ENCODE peak calls at places on chromosomes 13 and 19, in five cellular contexts. N is right lobe of liver, O is body of pancreas, L is Peyer's patch, J is heart left ventricle. P is an unnamed sample.

GRCh38 chr13:98839826-98840769 is 87.6 kb upstream of the SLC15A1 start:
- DNase-seq in O (peak; percentile 60), N (peak; percentile 71), J (peak; percentile 80), L (no peak), P (peak; percentile 76)

GRCh38 chr19:36182612-36183454 is 30.6 kb upstream of the COX7A1 start:
- DNase-seq in L (no peak), J (no peak), N (no peak), O (no peak), P (no peak)

GRCh38 chr13:45122941-45123340 is 2.6 kb downstream of the GTF2F2 start:
- DNase-seq in N (no peak), O (no peak), J (no peak), L (no peak), P (no peak)

GRCh38 chr19:16417660-16418596 is 53.8 kb downstream of the EPS15L1 start:
- DNase-seq in L (peak; percentile 83), O (peak; percentile 50), J (peak; percentile 85), N (peak; percentile 47), P (peak; percentile 70)

GRCh38 chr13:67763984-67764383 is 533.8 kb upstream of the PCDH9 start:
- DNase-seq in J (no peak), L (no peak), O (no peak), N (no peak), P (no peak)

GRCh38 chr13:107348471-107348870 is 780.5 kb upstream of the ARGLU1 start:
- DNase-seq in J (no peak), O (no peak), N (no peak), L (no peak), P (no peak)

GRCh38 chr19:460877-461609 is at the start of gene SHC2:
- DNase-seq in L (no peak), J (peak; percentile 67), O (peak; percentile 62), N (peak; percentile 72), P (no peak)

GRCh38 chr19:723714-724113 is 15.0 kb downstream of the PALM start:
- DNase-seq in J (no peak), O (no peak), N (no peak), L (no peak), P (no peak)

GRCh38 chr13:27917121-27917947 is 2.5 kb upstream of the PDX1 start:
- DNase-seq in L (no peak), O (no peak), N (no peak), J (no peak), P (no peak)

DNA sequence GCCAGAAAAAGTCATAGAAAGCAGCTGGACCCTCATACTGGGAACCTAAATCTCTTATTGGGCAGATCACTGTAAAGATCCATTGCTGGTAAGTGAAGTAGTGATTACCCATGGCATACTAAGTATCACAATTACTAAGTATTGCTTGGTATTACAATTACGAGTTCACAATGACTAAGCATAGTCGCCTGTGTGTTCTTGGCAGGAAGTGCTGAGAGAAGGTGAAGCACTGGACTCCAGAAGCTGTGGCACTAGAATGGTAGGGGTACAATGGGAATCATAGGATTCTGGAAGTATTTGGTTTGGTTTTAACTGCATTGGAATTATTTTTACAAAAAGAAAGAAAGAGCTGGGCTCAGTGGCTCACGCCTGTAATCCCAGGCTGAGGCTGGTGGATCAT is 20.3 kb downstream of the LGALS16 start:
- DNase-seq in N (no peak), J (no peak), L (no peak), O (no peak), P (no peak)
- H3K4me1 ChIP-seq in N (no peaks in the 10 kb centered on the region), J (peaks cover 30% of the 10 kb centered on the region), L (no peaks in the 10 kb centered on the region), O (peaks cover 13% of the 10 kb centered on the region), P (peaks cover 3% of the 10 kb centered on the region)

GRCh38 chr13:90721937-90722336 is 625.5 kb upstream of the MIR17HG start:
- DNase-seq in L (no peak), J (no peak), O (no peak), N (no peak), P (no peak)
- TF ChIP-seq POLR2A in L (no peak), J (no peak), O (no peak), N (no peak), P (no peak)

GRCh38 chr13:24925318-24926231 is 161.6 kb downstream of the RNF17 start:
- DNase-seq in N (peak; percentile 31), O (no peak), L (no peak), J (no peak), P (no peak)
- H3K4me3 ChIP-seq in N (no peak overlapping the region), O (no peak overlapping the region), L (no peak overlapping the region), J (no peak overlapping the region), P (no peak overlapping the region)

DNA sequence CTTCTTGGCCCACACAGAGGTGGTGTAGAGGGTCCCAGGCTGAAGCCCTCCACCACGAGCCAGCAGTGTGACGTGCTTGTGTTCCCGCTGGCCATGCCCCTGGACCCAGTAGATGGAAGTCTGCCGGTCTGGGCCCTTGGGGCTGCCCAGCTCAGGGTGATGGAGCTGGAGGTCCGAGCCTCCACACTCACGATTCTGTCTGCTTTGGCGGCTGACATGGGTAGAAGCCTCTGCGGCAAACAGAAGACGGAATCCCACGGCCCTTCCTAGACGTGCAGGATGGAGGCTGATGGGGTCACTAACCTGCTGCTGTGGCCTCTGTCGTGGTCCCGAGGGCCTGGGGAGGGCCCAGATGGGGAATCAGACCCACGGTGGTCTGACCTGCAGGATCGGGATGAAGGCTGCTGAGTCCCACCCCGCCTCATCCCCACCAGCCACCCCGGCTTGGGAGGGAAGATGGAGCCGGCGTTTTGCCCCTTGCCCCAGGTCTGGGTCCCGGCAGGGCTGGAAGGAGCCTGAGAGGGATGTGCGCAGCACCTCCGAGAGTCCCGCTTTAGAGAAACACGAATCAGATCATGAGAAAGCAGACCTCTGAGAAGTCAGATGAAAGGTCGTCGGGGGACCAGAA is 4.4 kb downstream of the TMEM86B start:
- DNase-seq in J (no peak), L (no peak), N (no peak), O (no peak), P (no peak)
- H3K4me1 ChIP-seq in J (no peaks in the 10 kb centered on the region), L (no peaks in the 10 kb centered on the region), N (no peaks in the 10 kb centered on the region), O (no peaks in the 10 kb centered on the region), P (no peaks in the 10 kb centered on the region)

GRCh38 chr19:45595814-45596213 is 6.2 kb downstream of the GPR4 start:
- DNase-seq in J (no peak), N (no peak), O (no peak), L (no peak), P (no peak)

GRCh38 chr19:45597425-45598111 is 4.4 kb downstream of the GPR4 start:
- DNase-seq in L (no peak), O (no peak), N (no peak), J (no peak), P (no peak)

GRCh38 chr19:45599286-45599685 is 2.7 kb downstream of the GPR4 start:
- DNase-seq in O (no peak), N (no peak), J (no peak), L (no peak), P (no peak)

GRCh38 chr19:45600340-45600885 is 1.6 kb downstream of the GPR4 start:
- DNase-seq in L (no peak), J (no peak), N (no peak), O (no peak), P (no peak)

GRCh38 chr19:45598267-45599011 is 3.6 kb downstream of the GPR4 start:
- DNase-seq in N (no peak), O (no peak), J (no peak), L (no peak), P (no peak)
- TF ChIP-seq POLR2A in N (no peak), O (no peak), J (no peak), L (no peak), P (no peak)

GRCh38 chr13:30864352-30865130 is 41.5 kb upstream of the MEDAG start:
- DNase-seq in N (no peak), L (no peak), O (no peak), J (no peak), P (no peak)
- H3K4me3 ChIP-seq in N (no peak overlapping the region), L (no peak overlapping the region), O (no peak overlapping the region), J (no peak overlapping the region), P (no peak overlapping the region)

GRCh38 chr19:33274663-33275558 is 27.4 kb downstream of the CEBPA start:
- DNase-seq in O (no peak), N (peak; percentile 18), L (no peak), J (peak; percentile 40), P (no peak)

GRCh38 chr19:33277434-33277833 is 24.9 kb downstream of the CEBPA start:
- DNase-seq in J (no peak), O (no peak), N (no peak), L (no peak), P (no peak)

GRCh38 chr19:33275559-33275932 is 26.8 kb downstream of the CEBPA start:
- DNase-seq in J (no peak), L (no peak), O (no peak), N (no peak), P (no peak)

GRCh38 chr19:33278023-33278402 is 24.3 kb downstream of the CEBPA start:
- DNase-seq in J (peak; percentile 62), L (no peak), N (no peak), O (no peak), P (no peak)

DNA sequence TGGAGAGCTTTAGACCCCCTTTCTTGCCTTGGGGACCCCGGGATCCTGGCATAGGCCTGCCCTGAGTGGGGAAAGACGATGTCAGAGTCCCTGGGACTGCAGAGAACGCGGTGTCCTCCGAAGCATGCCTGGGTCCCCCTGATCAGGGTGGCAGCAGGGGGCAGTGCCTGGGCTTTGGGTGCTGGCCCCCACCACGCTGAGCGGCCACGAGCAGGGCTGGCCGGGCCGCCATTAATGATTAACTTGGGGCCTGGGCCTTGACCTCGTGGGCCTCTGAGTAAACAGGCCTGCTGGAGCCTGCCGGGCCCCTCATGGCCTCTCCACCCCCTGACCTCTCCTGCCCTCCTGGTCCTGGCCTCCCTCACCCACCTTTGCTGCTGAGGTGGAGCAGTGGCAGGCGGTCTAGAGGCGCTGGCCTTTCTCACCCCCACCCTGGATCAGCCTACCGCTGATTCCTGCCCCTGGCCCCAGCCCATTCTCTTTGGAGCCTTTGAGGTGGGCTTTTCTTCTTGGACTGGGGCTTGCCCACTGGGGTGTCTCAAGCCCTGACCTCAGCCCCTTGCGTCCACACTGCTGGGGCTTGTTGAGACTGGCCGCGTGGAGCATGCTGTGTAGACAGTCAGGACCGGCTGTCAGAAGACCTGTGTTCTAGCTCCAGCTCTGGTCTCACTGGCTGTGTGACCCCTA is 26.3 kb downstream of the CEBPA start:
- DNase-seq in O (no peak), N (peak; percentile 89), J (no peak), L (no peak), P (no peak)
- H3K4me1 ChIP-seq in O (peaks cover 8% of the 10 kb centered on the region), N (no peaks in the 10 kb centered on the region), J (peaks cover 53% of the 10 kb centered on the region), L (no peaks in the 10 kb centered on the region), P (peaks cover 10% of the 10 kb centered on the region)

GRCh38 chr19:4606921-4607678 is 32.2 kb upstream of the TNFAIP8L1 start:
- DNase-seq in L (no peak), N (peak; percentile 80), O (peak; percentile 76), J (peak; percentile 82), P (peak; percentile 71)
- TF ChIP-seq POLR2A in L (no peak), N (no peak), O (no peak), J (no peak), P (no peak)

DNA sequence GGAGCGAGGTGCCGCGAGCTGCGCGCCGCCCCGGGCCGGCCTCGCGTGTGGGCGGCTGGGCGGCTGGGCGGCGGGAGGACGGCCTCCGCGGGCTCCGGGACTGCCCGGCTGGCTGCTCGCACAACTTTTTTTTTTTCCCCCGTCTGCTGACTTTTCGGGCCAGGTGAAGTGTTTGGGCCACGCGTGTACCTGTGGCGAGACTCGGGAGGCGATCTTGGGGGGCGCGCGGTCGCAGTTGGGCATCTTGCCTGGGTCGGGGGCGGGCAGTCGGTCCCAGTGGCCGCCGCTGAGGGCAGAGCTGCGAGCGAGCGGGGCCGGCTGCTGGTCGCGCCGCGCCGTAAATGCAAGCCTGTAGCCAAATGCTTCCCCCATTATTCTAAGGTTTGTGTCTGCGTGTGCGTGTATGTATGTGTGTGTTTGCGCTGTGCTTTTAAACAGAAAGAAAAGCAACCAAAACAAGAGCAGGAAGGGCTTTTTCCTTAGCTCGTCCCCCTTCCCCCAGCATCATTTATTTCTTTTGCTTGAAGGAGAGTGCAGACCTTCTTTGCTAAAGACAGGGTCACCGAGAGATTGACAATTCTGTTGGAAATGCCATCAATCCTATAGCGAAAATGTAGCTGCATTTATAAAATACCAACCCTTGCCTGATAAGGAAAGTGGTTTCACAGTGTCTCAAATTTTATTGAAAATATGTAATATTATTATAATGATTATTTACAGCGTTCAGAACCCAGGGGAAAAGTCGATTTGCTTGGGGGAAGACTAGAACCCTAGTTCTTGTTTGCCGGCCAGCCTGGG is 143.3 kb upstream of the ZNF536 start:
- DNase-seq in O (no peak), N (no peak), J (no peak), L (no peak), P (no peak)
- H3K4me3 ChIP-seq in O (no peak overlapping the region), N (peak overlapping the region; percentile 10), J (peak overlapping the region; percentile 69), L (peak overlapping the region; percentile 39), P (peak overlapping the region; percentile 55)

P was measured in testis.